ENCODE peak calls at places on chromosomes 11 and 22, in seven cellular contexts. One of them, this sample, is unnamed.

GRCh38 chr11:88428959-88429358 is 91.4 kb upstream of the CTSC start:
- DNase-seq in right lobe of liver: no peak
- DNase-seq in OCI-LY7: no peak
- DNase-seq in epithelial cell of esophagus: no peak
- DNase-seq in stomach: no peak
- DNase-seq in foreskin fibroblast: no peak
- DNase-seq in Karpas-422: no peak
- DNase-seq in this sample: no peak

GRCh38 chr11:86719781-86720463 is 47.5 kb upstream of the ME3 start:
- DNase-seq in right lobe of liver: no peak
- DNase-seq in OCI-LY7: no peak
- DNase-seq in Karpas-422: no peak
- DNase-seq in foreskin fibroblast: peak
- DNase-seq in stomach: no peak
- DNase-seq in epithelial cell of esophagus: peak
- DNase-seq in this sample: no peak

GRCh38 chr11:96229354-96229973 is 113.5 kb downstream of the MAML2 start:
- DNase-seq in epithelial cell of esophagus: no peak
- DNase-seq in right lobe of liver: no peak
- DNase-seq in foreskin fibroblast: no peak
- DNase-seq in OCI-LY7: no peak
- DNase-seq in Karpas-422: no peak
- DNase-seq in stomach: no peak
- DNase-seq in this sample: peak

GRCh38 chr11:100727410-100727809 is 40.3 kb downstream of the ARHGAP42 start:
- DNase-seq in OCI-LY7: no peak
- DNase-seq in stomach: no peak
- DNase-seq in Karpas-422: no peak
- DNase-seq in right lobe of liver: no peak
- DNase-seq in epithelial cell of esophagus: no peak
- DNase-seq in foreskin fibroblast: no peak
- DNase-seq in this sample: no peak

GRCh38 chr22:30968924-30969531 is at the start of gene TUG1:
- DNase-seq in OCI-LY7: peak
- DNase-seq in foreskin fibroblast: peak
- DNase-seq in Karpas-422: peak
- DNase-seq in right lobe of liver: peak
- DNase-seq in epithelial cell of esophagus: peak
- DNase-seq in stomach: peak
- DNase-seq in this sample: peak

GRCh38 chr11:2151500-2152257 is 9.3 kb downstream of the INS start:
- DNase-seq in foreskin fibroblast: peak
- DNase-seq in right lobe of liver: peak
- DNase-seq in Karpas-422: peak
- DNase-seq in epithelial cell of esophagus: peak
- DNase-seq in OCI-LY7: peak
- DNase-seq in stomach: peak
- DNase-seq in this sample: peak

GRCh38 chr11:63813563-63814382 is 517 bp downstream of the SPINDOC start:
- DNase-seq in foreskin fibroblast: peak
- DNase-seq in Karpas-422: peak
- DNase-seq in right lobe of liver: no peak
- DNase-seq in stomach: peak
- DNase-seq in OCI-LY7: peak
- DNase-seq in epithelial cell of esophagus: peak
- DNase-seq in this sample: peak

GRCh38 chr11:86800076-86800955 is at the start of gene PRSS23:
- DNase-seq in right lobe of liver: peak
- DNase-seq in OCI-LY7: no peak
- DNase-seq in stomach: peak
- DNase-seq in Karpas-422: no peak
- DNase-seq in foreskin fibroblast: peak
- DNase-seq in epithelial cell of esophagus: peak
- DNase-seq in this sample: no peak

GRCh38 chr22:49961601-49962011 is 1.0 kb downstream of the PIM3 start:
- DNase-seq in right lobe of liver: no peak
- DNase-seq in foreskin fibroblast: no peak
- DNase-seq in stomach: no peak
- DNase-seq in Karpas-422: no peak
- DNase-seq in epithelial cell of esophagus: no peak
- DNase-seq in OCI-LY7: no peak
- DNase-seq in this sample: no peak

GRCh38 chr11:119885067-119885466 is 156.1 kb upstream of the NECTIN1 start:
- DNase-seq in epithelial cell of esophagus: no peak
- DNase-seq in right lobe of liver: no peak
- DNase-seq in foreskin fibroblast: no peak
- DNase-seq in stomach: no peak
- DNase-seq in Karpas-422: no peak
- DNase-seq in OCI-LY7: no peak
- DNase-seq in this sample: no peak

GRCh38 chr11:36211735-36212430 is 77.3 kb downstream of the COMMD9 start:
- DNase-seq in epithelial cell of esophagus: no peak
- DNase-seq in stomach: no peak
- DNase-seq in Karpas-422: no peak
- DNase-seq in foreskin fibroblast: no peak
- DNase-seq in OCI-LY7: no peak
- DNase-seq in right lobe of liver: no peak
- DNase-seq in this sample: no peak

GRCh38 chr22:48795664-48796063 is 1032.0 kb downstream of the BRD1 start:
- DNase-seq in stomach: no peak
- DNase-seq in epithelial cell of esophagus: no peak
- DNase-seq in right lobe of liver: no peak
- DNase-seq in OCI-LY7: no peak
- DNase-seq in foreskin fibroblast: no peak
- DNase-seq in Karpas-422: no peak
- DNase-seq in this sample: no peak

GRCh38 chr11:100578966-100579365 is 108.1 kb upstream of the ARHGAP42 start:
- DNase-seq in OCI-LY7: no peak
- DNase-seq in epithelial cell of esophagus: peak
- DNase-seq in foreskin fibroblast: peak
- DNase-seq in stomach: no peak
- DNase-seq in Karpas-422: no peak
- DNase-seq in right lobe of liver: no peak
- DNase-seq in this sample: no peak

GRCh38 chr11:43852057-43852636 is 28.5 kb upstream of the ALKBH3 start:
- DNase-seq in stomach: peak
- DNase-seq in epithelial cell of esophagus: peak
- DNase-seq in foreskin fibroblast: peak
- DNase-seq in Karpas-422: peak
- DNase-seq in right lobe of liver: no peak
- DNase-seq in OCI-LY7: peak
- DNase-seq in this sample: peak

GRCh38 chr11:115284766-115285165 is 219.4 kb downstream of the CADM1 start:
- DNase-seq in foreskin fibroblast: no peak
- DNase-seq in OCI-LY7: no peak
- DNase-seq in right lobe of liver: no peak
- DNase-seq in Karpas-422: no peak
- DNase-seq in epithelial cell of esophagus: peak
- DNase-seq in stomach: no peak
- DNase-seq in this sample: no peak

GRCh38 chr11:134742228-134742612 is 330.2 kb upstream of the B3GAT1 start:
- DNase-seq in Karpas-422: no peak
- DNase-seq in stomach: no peak
- DNase-seq in epithelial cell of esophagus: no peak
- DNase-seq in right lobe of liver: no peak
- DNase-seq in foreskin fibroblast: no peak
- DNase-seq in OCI-LY7: no peak
- DNase-seq in this sample: no peak

GRCh38 chr11:6315811-6316425 is 4.4 kb downstream of the CAVIN3 start:
- DNase-seq in epithelial cell of esophagus: peak
- DNase-seq in right lobe of liver: peak
- DNase-seq in foreskin fibroblast: peak
- DNase-seq in OCI-LY7: peak
- DNase-seq in Karpas-422: peak
- DNase-seq in stomach: peak
- DNase-seq in this sample: peak

GRCh38 chr11:36380296-36381004 is 84.4 kb downstream of the PRR5L start:
- DNase-seq in OCI-LY7: no peak
- DNase-seq in stomach: no peak
- DNase-seq in right lobe of liver: no peak
- DNase-seq in Karpas-422: no peak
- DNase-seq in foreskin fibroblast: no peak
- DNase-seq in epithelial cell of esophagus: no peak
- DNase-seq in this sample: no peak

GRCh38 chr11:102813484-102813883 is 15.5 kb upstream of the MMP1 start:
- DNase-seq in OCI-LY7: no peak
- DNase-seq in Karpas-422: no peak
- DNase-seq in foreskin fibroblast: no peak
- DNase-seq in stomach: no peak
- DNase-seq in right lobe of liver: no peak
- DNase-seq in epithelial cell of esophagus: peak
- DNase-seq in this sample: no peak

GRCh38 chr11:22432331-22433065 is 94.3 kb downstream of the SLC17A6 start:
- DNase-seq in stomach: no peak
- DNase-seq in right lobe of liver: no peak
- DNase-seq in epithelial cell of esophagus: peak
- DNase-seq in OCI-LY7: no peak
- DNase-seq in foreskin fibroblast: no peak
- DNase-seq in Karpas-422: no peak
- DNase-seq in this sample: no peak

GRCh38 chr11:116357769-116358544 is 414.8 kb downstream of the BUD13 start:
- DNase-seq in stomach: no peak
- DNase-seq in OCI-LY7: no peak
- DNase-seq in Karpas-422: no peak
- DNase-seq in right lobe of liver: no peak
- DNase-seq in epithelial cell of esophagus: no peak
- DNase-seq in foreskin fibroblast: no peak
- DNase-seq in this sample: peak

GRCh38 chr11:113470233-113470632 is 5.0 kb downstream of the DRD2 start:
- DNase-seq in Karpas-422: no peak
- DNase-seq in epithelial cell of esophagus: no peak
- DNase-seq in stomach: no peak
- DNase-seq in right lobe of liver: no peak
- DNase-seq in OCI-LY7: no peak
- DNase-seq in foreskin fibroblast: no peak
- DNase-seq in this sample: no peak

GRCh38 chr11:128517457-128518230 is 69.7 kb downstream of the ETS1 start:
- DNase-seq in right lobe of liver: no peak
- DNase-seq in stomach: no peak
- DNase-seq in foreskin fibroblast: no peak
- DNase-seq in epithelial cell of esophagus: no peak
- DNase-seq in Karpas-422: peak
- DNase-seq in OCI-LY7: peak
- DNase-seq in this sample: no peak
- H3K4me3 ChIP-seq in right lobe of liver: peak
- H3K4me3 ChIP-seq in stomach: peak
- H3K4me3 ChIP-seq in foreskin fibroblast: peak
- H3K4me3 ChIP-seq in epithelial cell of esophagus: no peak
- H3K4me3 ChIP-seq in Karpas-422: peak
- H3K4me3 ChIP-seq in OCI-LY7: peak
- H3K4me3 ChIP-seq in this sample: no peak

GRCh38 chr11:105132716-105133511 is 6.7 kb downstream of the CARD18 start:
- DNase-seq in right lobe of liver: no peak
- DNase-seq in Karpas-422: no peak
- DNase-seq in stomach: no peak
- DNase-seq in foreskin fibroblast: peak
- DNase-seq in epithelial cell of esophagus: peak
- DNase-seq in OCI-LY7: no peak
- DNase-seq in this sample: no peak
- H3K4me3 ChIP-seq in right lobe of liver: no peak
- H3K4me3 ChIP-seq in Karpas-422: no peak
- H3K4me3 ChIP-seq in stomach: no peak
- H3K4me3 ChIP-seq in foreskin fibroblast: no peak
- H3K4me3 ChIP-seq in epithelial cell of esophagus: no peak
- H3K4me3 ChIP-seq in OCI-LY7: no peak
- H3K4me3 ChIP-seq in this sample: no peak

GRCh38 chr22:17472886-17473285 is 90.4 kb upstream of the SLC25A18 start:
- DNase-seq in epithelial cell of esophagus: no peak
- DNase-seq in right lobe of liver: no peak
- DNase-seq in foreskin fibroblast: no peak
- DNase-seq in Karpas-422: no peak
- DNase-seq in stomach: no peak
- DNase-seq in OCI-LY7: no peak
- DNase-seq in this sample: no peak

GRCh38 chr22:17475318-17476212 is 87.7 kb upstream of the SLC25A18 start:
- DNase-seq in Karpas-422: no peak
- DNase-seq in foreskin fibroblast: no peak
- DNase-seq in OCI-LY7: peak
- DNase-seq in epithelial cell of esophagus: no peak
- DNase-seq in right lobe of liver: no peak
- DNase-seq in stomach: no peak
- DNase-seq in this sample: no peak

GRCh38 chr22:17479129-17479528 is 84.2 kb upstream of the SLC25A18 start:
- DNase-seq in foreskin fibroblast: no peak
- DNase-seq in Karpas-422: no peak
- DNase-seq in epithelial cell of esophagus: peak
- DNase-seq in stomach: no peak
- DNase-seq in right lobe of liver: no peak
- DNase-seq in OCI-LY7: no peak
- DNase-seq in this sample: no peak

GRCh38 chr22:17477401-17477833 is 85.9 kb upstream of the SLC25A18 start:
- DNase-seq in foreskin fibroblast: no peak
- DNase-seq in right lobe of liver: no peak
- DNase-seq in stomach: no peak
- DNase-seq in epithelial cell of esophagus: no peak
- DNase-seq in OCI-LY7: no peak
- DNase-seq in Karpas-422: no peak
- DNase-seq in this sample: peak

GRCh38 chr22:17476838-17477237 is 86.5 kb upstream of the SLC25A18 start:
- DNase-seq in stomach: no peak
- DNase-seq in epithelial cell of esophagus: peak
- DNase-seq in foreskin fibroblast: no peak
- DNase-seq in right lobe of liver: no peak
- DNase-seq in Karpas-422: no peak
- DNase-seq in OCI-LY7: no peak
- DNase-seq in this sample: peak
- H3K4me3 ChIP-seq in stomach: no peak
- H3K4me3 ChIP-seq in epithelial cell of esophagus: no peak
- H3K4me3 ChIP-seq in foreskin fibroblast: no peak
- H3K4me3 ChIP-seq in right lobe of liver: no peak
- H3K4me3 ChIP-seq in Karpas-422: no peak
- H3K4me3 ChIP-seq in OCI-LY7: no peak
- H3K4me3 ChIP-seq in this sample: peak

DNA sequence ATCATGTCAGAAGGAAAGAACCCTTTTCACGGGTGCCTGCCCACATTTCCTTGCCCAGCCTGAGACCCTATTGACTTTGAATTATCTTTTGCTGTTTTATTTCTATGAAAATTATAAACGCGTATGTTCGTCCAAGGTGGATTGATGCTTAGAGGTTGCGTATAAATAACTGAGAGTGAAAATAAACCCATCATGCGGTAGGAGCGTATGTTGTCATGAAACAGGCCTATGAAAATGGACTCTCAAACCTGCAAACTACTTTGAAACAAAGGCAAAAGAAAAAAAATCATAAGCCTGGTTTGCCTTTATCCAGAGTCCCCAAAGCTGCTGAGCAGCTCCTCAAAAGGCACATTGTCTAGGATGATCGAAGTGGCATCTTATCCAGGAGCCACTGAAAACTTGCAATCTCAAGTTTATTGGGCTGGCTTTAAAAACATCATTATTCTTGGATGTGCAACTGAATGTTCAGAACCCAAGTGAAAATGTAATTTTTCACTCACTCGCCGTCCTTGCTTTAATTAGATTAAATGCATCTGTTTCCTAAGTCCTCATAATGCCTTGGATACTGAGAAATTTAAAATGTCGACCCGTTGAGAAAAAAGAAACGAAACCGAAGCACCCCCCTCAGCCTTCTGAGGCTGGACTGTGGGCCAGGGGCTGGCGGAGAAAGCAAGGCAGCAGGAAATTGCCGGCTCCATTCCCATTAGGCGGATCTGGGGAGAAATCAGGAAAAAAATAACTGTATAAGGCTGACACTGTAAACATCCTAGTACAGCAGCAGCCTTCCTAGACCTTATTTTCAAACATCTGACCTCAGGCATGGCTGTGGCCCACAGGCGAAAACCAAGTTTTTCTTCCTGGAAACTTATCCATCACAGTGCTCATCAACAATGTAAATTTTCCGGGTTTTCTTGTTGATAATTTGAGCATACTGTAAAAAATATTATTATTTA is 82.9 kb upstream of the PPARA start:
- DNase-seq in epithelial cell of esophagus: no peak
- DNase-seq in Karpas-422: no peak
- DNase-seq in stomach: peak
- DNase-seq in OCI-LY7: no peak
- DNase-seq in foreskin fibroblast: no peak
- DNase-seq in right lobe of liver: peak
- DNase-seq in this sample: no peak
- H3K4me3 ChIP-seq in epithelial cell of esophagus: peak
- H3K4me3 ChIP-seq in Karpas-422: no peak
- H3K4me3 ChIP-seq in stomach: peak
- H3K4me3 ChIP-seq in OCI-LY7: peak
- H3K4me3 ChIP-seq in foreskin fibroblast: peak
- H3K4me3 ChIP-seq in right lobe of liver: no peak
- H3K4me3 ChIP-seq in this sample: no peak